ENCODE peak calls at places on chromosomes 4 and X, in seven cellular contexts. C is mesenchymal stem cell, V is H9, R is mesendoderm, N is neuronal stem cell, I is trophoblast cell, Q is H1. S is an unnamed sample.

GRCh38 chrX:45134303-45134702 is 66.4 kb downstream of the DIPK2B start:
- DNase-seq in V (no peak), I (no peak), R (no peak), N (no peak), Q (no peak), C (no peak), S (no peak)

GRCh38 chrX:154097003-154097596 is 417 bp downstream of the MECP2 start:
- DNase-seq in N (peak; percentile 75), R (peak; percentile 70), I (peak; percentile 43), C (peak; percentile 77), V (peak; percentile 49), Q (peak; percentile 67), S (peak; percentile 51)

GRCh38 chrX:72351606-72352338 is 46.1 kb upstream of the CITED1 start:
- DNase-seq in Q (no peak), V (no peak), I (no peak), C (no peak), R (no peak), N (no peak), S (no peak)

GRCh38 chrX:23784487-23785301 is 1.7 kb downstream of the SAT1 start:
- DNase-seq in R (no peak), I (peak; percentile 62), C (peak; percentile 84), V (no peak), Q (no peak), N (no peak), S (peak; percentile 88)

GRCh38 chr4:96677499-96677898 is 837.6 kb downstream of the PDHA2 start:
- DNase-seq in N (no peak), I (no peak), C (peak; percentile 48), V (no peak), R (no peak), Q (no peak), S (no peak)

GRCh38 chrX:134172588-134173259 is 64.3 kb upstream of the CCDC160 start:
- DNase-seq in Q (no peak), I (peak; percentile 42), R (peak; percentile 24), C (peak; percentile 23), N (no peak), V (no peak), S (no peak)

GRCh38 chrX:71911023-71911730 is 532 bp downstream of the NHSL2 start:
- DNase-seq in R (peak; percentile 70), V (peak; percentile 64), I (no peak), N (peak; percentile 42), Q (peak; percentile 73), C (peak; percentile 35), S (no peak)

GRCh38 chr4:84031401-84031800 is 467.7 kb downstream of the NKX6-1 start:
- DNase-seq in V (no peak), N (no peak), Q (no peak), C (no peak), R (no peak), I (no peak), S (no peak)

GRCh38 chr4:64539234-64539849 is 130.1 kb upstream of the TECRL start:
- DNase-seq in N (peak; percentile 66), Q (no peak), C (peak; percentile 71), V (peak; percentile 43), I (peak; percentile 69), R (peak; percentile 74), S (peak; percentile 49)

DNA sequence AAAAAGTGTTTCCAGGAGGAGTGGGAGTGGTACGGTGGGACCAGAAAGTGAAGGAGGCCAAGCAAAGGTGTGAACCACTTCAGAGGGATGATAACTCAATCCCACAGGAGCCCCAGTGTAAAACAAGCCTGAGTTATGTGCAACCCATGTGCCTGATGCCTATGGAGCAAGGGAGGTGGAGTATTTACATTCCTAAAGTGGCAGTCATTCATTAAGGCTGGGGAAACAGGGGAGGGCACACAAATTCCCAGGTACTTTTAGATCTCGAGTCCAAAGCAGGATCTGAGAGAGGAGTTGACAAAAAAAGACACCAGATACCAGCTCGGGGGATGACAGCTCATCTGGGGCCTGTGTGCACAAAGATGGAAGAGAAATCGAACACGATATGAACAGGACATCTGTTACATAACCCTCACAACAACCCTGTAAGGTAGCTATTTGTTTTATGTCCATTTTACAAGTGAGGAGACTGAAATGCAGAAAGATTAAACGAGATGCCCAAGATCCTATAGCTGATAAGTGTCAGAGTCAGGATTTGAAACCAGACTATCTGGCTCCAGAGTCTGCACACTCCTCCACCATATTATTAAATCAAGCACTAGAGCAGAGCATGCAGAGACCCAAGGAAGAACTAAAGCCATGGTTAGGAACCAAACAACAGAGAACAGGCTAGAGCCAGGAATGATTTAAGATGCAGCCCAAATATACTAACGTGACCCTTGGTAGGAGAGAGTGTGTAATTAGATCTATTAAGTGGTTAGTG is 91.9 kb upstream of the MAPK10 start:
- DNase-seq in V (no peak), R (peak; percentile 95), Q (no peak), N (no peak), I (peak; percentile 63), C (peak; percentile 34), S (peak; percentile 30)
- H3K4ac ChIP-seq in V (no peak overlapping the region), R (peak overlapping the region; percentile 65), Q (peak overlapping the region; percentile 1), N (no peak overlapping the region), I (no peak overlapping the region), C (no peak overlapping the region), S (peak overlapping the region; percentile 44)

GRCh38 chr4:3495341-3495975 is 32.4 kb downstream of the DOK7 start:
- DNase-seq in R (no peak), Q (no peak), I (no peak), C (no peak), N (no peak), V (no peak), S (no peak)

GRCh38 chr4:3494501-3494900 is 31.4 kb downstream of the DOK7 start:
- DNase-seq in N (no peak), R (no peak), I (no peak), C (no peak), V (no peak), Q (no peak), S (no peak)

GRCh38 chr4:3497554-3498389 is 34.5 kb downstream of the LRPAP1 start:
- DNase-seq in N (no peak), I (peak; percentile 18), V (no peak), Q (peak; percentile 59), R (no peak), C (no peak), S (no peak)

GRCh38 chr4:3497095-3497494 is 34.0 kb downstream of the DOK7 start:
- DNase-seq in I (no peak), N (no peak), Q (no peak), V (no peak), R (no peak), C (no peak), S (no peak)

GRCh38 chr4:3496021-3496420 is 32.9 kb downstream of the DOK7 start:
- DNase-seq in N (no peak), Q (no peak), I (no peak), C (no peak), V (no peak), R (no peak), S (no peak)
- H3K4ac ChIP-seq in N (no peak overlapping the region), Q (no peak overlapping the region), I (no peak overlapping the region), C (no peak overlapping the region), V (no peak overlapping the region), R (no peak overlapping the region), S (no peak overlapping the region)

GRCh38 chr4:140046573-140046972 is 107.4 kb downstream of the MAML3 start:
- DNase-seq in V (no peak), C (no peak), R (peak; percentile 77), Q (no peak), N (no peak), I (peak; percentile 5), S (no peak)

GRCh38 chr4:140048419-140049022 is 105.5 kb downstream of the MAML3 start:
- DNase-seq in V (no peak), C (no peak), N (no peak), R (no peak), Q (no peak), I (no peak), S (no peak)

GRCh38 chr4:140049024-140049923 is 104.7 kb downstream of the MAML3 start:
- DNase-seq in N (peak; percentile 57), R (peak; percentile 99), C (peak; percentile 44), Q (peak; percentile 55), I (peak; percentile 59), V (peak; percentile 89), S (peak; percentile 57)

GRCh38 chr4:140047017-140047640 is 106.9 kb downstream of the MAML3 start:
- DNase-seq in V (peak; percentile 52), R (peak; percentile 53), I (peak; percentile 94), C (no peak), Q (no peak), N (no peak), S (no peak)

GRCh38 chr4:140047781-140048180 is 106.2 kb downstream of the MAML3 start:
- DNase-seq in V (no peak), R (no peak), I (no peak), Q (no peak), C (no peak), N (no peak), S (no peak)
- H3K4ac ChIP-seq in V (no peak overlapping the region), R (peak overlapping the region; percentile 97), I (no peak overlapping the region), Q (no peak overlapping the region), C (no peak overlapping the region), N (no peak overlapping the region), S (no peak overlapping the region)

GRCh38 chrX:9370888-9371287 is 94.0 kb upstream of the TBL1X start:
- DNase-seq in N (no peak), I (no peak), R (no peak), Q (no peak), V (no peak), C (no peak), S (peak; percentile 12)

GRCh38 chrX:9367437-9367836 is 97.4 kb upstream of the TBL1X start:
- DNase-seq in R (no peak), C (no peak), N (no peak), V (no peak), I (no peak), Q (no peak), S (no peak)

GRCh38 chrX:9368262-9368661 is 96.6 kb upstream of the TBL1X start:
- DNase-seq in C (no peak), N (no peak), V (no peak), Q (no peak), I (no peak), R (no peak), S (no peak)

GRCh38 chrX:9372866-9373265 is 92.0 kb upstream of the TBL1X start:
- DNase-seq in R (no peak), I (no peak), V (no peak), N (no peak), C (no peak), Q (no peak), S (no peak)

GRCh38 chrX:9369802-9370291 is 95.0 kb upstream of the TBL1X start:
- DNase-seq in Q (no peak), R (no peak), C (no peak), I (no peak), V (no peak), N (no peak), S (no peak)
- H3K4ac ChIP-seq in Q (no peak overlapping the region), R (no peak overlapping the region), C (no peak overlapping the region), I (no peak overlapping the region), V (no peak overlapping the region), N (no peak overlapping the region), S (no peak overlapping the region)

DNA sequence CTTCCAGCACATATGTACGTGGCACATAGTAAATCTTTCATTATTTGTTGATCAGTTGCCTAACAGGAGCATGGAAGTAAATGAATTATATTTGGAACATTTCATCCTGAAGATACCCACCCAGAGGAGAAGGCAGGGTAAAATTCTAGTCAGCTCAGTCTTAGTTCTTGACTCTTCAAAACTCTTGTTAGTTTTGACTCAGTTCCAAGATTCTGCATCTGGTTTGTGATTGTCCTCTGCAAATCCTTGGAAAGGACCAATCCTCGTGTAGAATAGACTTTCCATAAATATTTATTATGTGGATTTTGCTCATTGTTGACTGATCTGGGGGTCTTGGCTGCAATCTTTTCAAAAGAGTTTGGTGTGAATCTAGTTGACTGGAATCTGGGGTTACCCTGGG is 257.5 kb upstream of the FAT1 start:
- DNase-seq in I (no peak), R (no peak), C (no peak), Q (no peak), V (no peak), N (no peak), S (peak; percentile 36)
- H3K4ac ChIP-seq in I (no peak overlapping the region), R (no peak overlapping the region), C (no peak overlapping the region), Q (no peak overlapping the region), V (no peak overlapping the region), N (no peak overlapping the region), S (peak overlapping the region; percentile 27)

S was measured in IMR-90.